ENCODE peak calls at places on chromosomes 12 and 14, in ten cellular contexts. U, K, D, W, M, R, V, P, N and X are unnamed samples.

GRCh38 chr14:32230181-32230580 is 27.1 kb upstream of the RNU6-8 start:
- DNase-seq in M (no peak), K (no peak), P (peak; percentile 41), R (no peak), V (no peak), U (peak; percentile 43), W (no peak), N (no peak), D (no peak), X (no peak)

GRCh38 chr12:120944645-120945217 is 33.6 kb upstream of the HNF1A start:
- DNase-seq in V (no peak), N (no peak), R (peak; percentile 8), M (peak; percentile 76), P (peak; percentile 23), U (peak; percentile 82), D (peak; percentile 71), W (peak; percentile 85), K (no peak), X (peak; percentile 76)

GRCh38 chr12:72369560-72369959 is 97.4 kb downstream of the TRHDE start:
- DNase-seq in M (no peak), N (no peak), D (no peak), P (no peak), W (no peak), R (no peak), K (no peak), U (no peak), V (no peak), X (no peak)

GRCh38 chr12:12398026-12398859 is 41.4 kb downstream of the BORCS5 start:
- DNase-seq in M (no peak), R (peak; percentile 87), P (peak; percentile 93), U (peak; percentile 90), N (peak; percentile 52), V (peak; percentile 94), W (no peak), D (no peak), K (peak; percentile 88), X (no peak)

GRCh38 chr12:49111206-49111605 is 559 bp upstream of the LMBR1L start:
- DNase-seq in K (no peak), P (no peak), U (no peak), M (no peak), R (no peak), V (no peak), N (no peak), W (no peak), D (no peak), X (no peak)

GRCh38 chr12:116599285-116600122 is 40.3 kb downstream of the MAP1LC3B2 start:
- DNase-seq in M (peak; percentile 85), W (peak; percentile 86), N (peak; percentile 67), D (peak; percentile 85), V (no peak), K (peak; percentile 94), U (peak; percentile 83), P (peak; percentile 81), R (no peak), X (peak; percentile 65)

GRCh38 chr12:103590271-103590670 is 3.2 kb downstream of the STAB2 start:
- DNase-seq in P (no peak), U (no peak), V (no peak), W (no peak), R (no peak), M (no peak), D (no peak), K (no peak), N (no peak), X (no peak)

GRCh38 chr12:3168775-3169221 is 91.6 kb downstream of the TSPAN9 start:
- DNase-seq in P (peak; percentile 96), N (no peak), W (no peak), R (peak; percentile 22), U (peak; percentile 86), M (no peak), D (no peak), K (no peak), V (peak; percentile 84), X (no peak)

GRCh38 chr14:76844223-76844622 is 18.0 kb downstream of the LRRC74A start:
- DNase-seq in D (no peak), M (no peak), N (no peak), R (peak; percentile 1), U (peak; percentile 29), K (peak; percentile 75), W (peak; percentile 74), V (no peak), P (peak; percentile 30), X (no peak)

GRCh38 chr12:120579179-120579578 is 2.0 kb downstream of the POP5 start:
- DNase-seq in P (no peak), D (no peak), M (no peak), U (no peak), V (no peak), N (no peak), R (no peak), K (no peak), W (no peak), X (no peak)

GRCh38 chr12:1911598-1912575 is 6.6 kb downstream of the CACNA2D4 start:
- DNase-seq in W (peak; percentile 34), K (no peak), P (no peak), U (no peak), V (no peak), D (no peak), N (peak; percentile 74), M (no peak), R (no peak), X (peak; percentile 8)

GRCh38 chr14:38129705-38130104 is 78.0 kb upstream of the SSTR1 start:
- DNase-seq in U (no peak), V (no peak), N (no peak), W (no peak), D (no peak), R (no peak), P (no peak), M (no peak), K (no peak), X (no peak)

GRCh38 chr12:111741235-111741812 is 25.4 kb upstream of the ALDH2 start:
- DNase-seq in D (no peak), N (no peak), M (peak; percentile 33), K (no peak), P (peak; percentile 32), U (no peak), R (no peak), W (no peak), V (peak; percentile 39), X (no peak)

GRCh38 chr12:53670966-53671365 is 4.9 kb downstream of the ATP5MC2 start:
- DNase-seq in K (no peak), M (no peak), N (no peak), D (no peak), W (no peak), P (no peak), U (no peak), V (no peak), R (no peak), X (no peak)

GRCh38 chr14:74176404-74176788 is 62.9 kb upstream of the VSX2 start:
- DNase-seq in V (no peak), K (no peak), P (no peak), N (no peak), R (no peak), U (no peak), D (no peak), W (no peak), M (no peak), X (no peak)

GRCh38 chr14:35052637-35053036 is 6.6 kb downstream of the FAM177A1 start:
- DNase-seq in V (no peak), U (no peak), P (no peak), D (no peak), N (no peak), W (no peak), R (no peak), K (no peak), M (no peak), X (no peak)

GRCh38 chr12:94694732-94695131 is 44.4 kb upstream of the TMCC3 start:
- DNase-seq in D (no peak), V (no peak), W (no peak), R (no peak), U (no peak), M (no peak), N (no peak), K (no peak), P (no peak), X (no peak)

GRCh38 chr14:20327005-20327869 is 5.8 kb downstream of the CCNB1IP1 start:
- DNase-seq in W (no peak), K (no peak), U (peak; percentile 55), D (no peak), R (peak; percentile 32), N (no peak), M (no peak), V (no peak), P (peak; percentile 74), X (peak; percentile 54)

GRCh38 chr12:2194060-2194459 is 141.3 kb downstream of the CACNA1C start:
- DNase-seq in P (no peak), K (peak; percentile 29), R (no peak), W (no peak), M (no peak), N (no peak), V (no peak), D (no peak), U (no peak), X (no peak)

GRCh38 chr14:52071675-52072074 is 2.8 kb upstream of the NID2 start:
- DNase-seq in M (no peak), R (no peak), N (no peak), U (no peak), D (no peak), V (no peak), W (no peak), P (no peak), K (no peak), X (no peak)
- TF ChIP-seq CTCF in M (no peak), R (peak; percentile 5), N (no peak), U (peak; percentile 27), D (no peak), V (peak; percentile 31), W (peak; percentile 53), P (no peak), K (no peak), X (no peak)

GRCh38 chr12:105321125-105321524 is 9.4 kb upstream of the C12orf75 start:
- DNase-seq in N (no peak), R (no peak), M (no peak), K (no peak), W (no peak), V (no peak), P (no peak), D (no peak), U (no peak), X (no peak)
- TF ChIP-seq CTCF in N (no peak), R (no peak), M (no peak), K (no peak), W (no peak), V (peak; percentile 29), P (no peak), D (no peak), U (no peak), X (no peak)

GRCh38 chr12:56645717-56646446 is at the start of gene ATP5F1B:
- DNase-seq in K (peak; percentile 99), V (peak; percentile 100), N (peak; percentile 98), P (peak; percentile 100), R (peak; percentile 100), U (peak; percentile 100), M (peak; percentile 92), W (peak; percentile 100), D (peak; percentile 88), X (peak; percentile 96)
- TF ChIP-seq CTCF in K (no peak), V (no peak), N (no peak), P (no peak), R (no peak), U (no peak), M (no peak), W (no peak), D (no peak), X (no peak)

DNA sequence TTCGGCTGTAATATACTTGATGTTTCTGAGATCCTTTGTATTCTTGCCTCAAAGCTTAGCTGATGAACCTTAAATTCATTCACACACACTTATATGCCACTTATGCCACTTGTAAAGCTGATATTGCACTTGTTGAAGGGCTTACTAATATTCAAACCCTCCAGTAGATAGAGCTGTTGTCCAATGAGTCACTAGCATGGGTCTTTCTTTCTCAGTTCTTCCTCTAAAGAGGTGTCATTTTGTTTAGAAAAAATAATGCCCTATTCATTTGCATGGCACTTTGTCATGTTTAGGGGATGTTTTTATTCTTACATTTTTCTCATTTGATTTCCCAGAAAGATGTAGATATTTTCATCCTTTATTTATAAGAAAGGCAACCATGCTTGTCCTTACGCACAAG is 56.4 kb downstream of the MON2 start:
- DNase-seq in P (no peak), M (no peak), K (no peak), W (no peak), R (no peak), V (no peak), D (no peak), U (no peak), N (no peak), X (no peak)
- TF ChIP-seq CTCF in P (no peak), M (no peak), K (no peak), W (no peak), R (no peak), V (peak; percentile 47), D (no peak), U (peak; percentile 47), N (no peak), X (no peak)